ENCODE peak calls at places on chromosomes 1 and 21, in six cellular contexts. K is prostate gland, D is nephron progenitor cell, Y is cardiac fibroblast, W is MM.1S, T is esophagus squamous epithelium. R is an unnamed sample.

GRCh38 chr1:224092601-224093000 is 21.3 kb upstream of the FBXO28 start:
- DNase-seq in K (no peak), D (no peak), Y (no peak), W (no peak), T (no peak), R (no peak)

GRCh38 chr1:152533327-152533938 is 19.2 kb downstream of the CRCT1 start:
- DNase-seq in K (no peak), D (no peak), Y (peak), W (peak), T (no peak), R (no peak)

GRCh38 chr21:32826317-32827167 is 55.0 kb upstream of the PAXBP1 start:
- DNase-seq in K (peak), D (peak), Y (peak), W (peak), T (no peak), R (peak)

GRCh38 chr1:12527564-12527963 is 90.4 kb downstream of the DHRS3 start:
- DNase-seq in K (no peak), D (no peak), Y (no peak), W (no peak), T (no peak), R (no peak)

GRCh38 chr1:188762344-188762743 is 1715.3 kb downstream of the BRINP3 start:
- DNase-seq in K (no peak), D (no peak), Y (no peak), W (no peak), T (no peak), R (no peak)

GRCh38 chr21:27813750-27814149 is 846.9 kb upstream of the ADAMTS5 start:
- DNase-seq in K (no peak), D (no peak), Y (no peak), W (no peak), T (no peak), R (peak)

GRCh38 chr1:109823543-109824348 is 60.0 kb upstream of the EPS8L3 start:
- DNase-seq in K (no peak), D (peak), Y (peak), W (no peak), T (no peak), R (peak)

GRCh38 chr1:67668660-67669059 is 16.3 kb upstream of the GADD45A start:
- DNase-seq in K (no peak), D (no peak), Y (no peak), W (no peak), T (no peak), R (no peak)

GRCh38 chr1:53837924-53838653 is at the start of gene NDC1:
- DNase-seq in K (peak), D (peak), Y (peak), W (peak), T (peak), R (peak)
- TF ChIP-seq CTCF in K (no peak), D (no peak), Y (no peak), W (peak), T (peak), R (no peak)

GRCh38 chr1:9700340-9700739 is 48.8 kb downstream of the PIK3CD start:
- DNase-seq in K (no peak), D (no peak), Y (peak), W (no peak), T (no peak), R (peak)
- TF ChIP-seq CTCF in K (no peak), D (no peak), Y (no peak), W (no peak), T (no peak), R (no peak)

DNA sequence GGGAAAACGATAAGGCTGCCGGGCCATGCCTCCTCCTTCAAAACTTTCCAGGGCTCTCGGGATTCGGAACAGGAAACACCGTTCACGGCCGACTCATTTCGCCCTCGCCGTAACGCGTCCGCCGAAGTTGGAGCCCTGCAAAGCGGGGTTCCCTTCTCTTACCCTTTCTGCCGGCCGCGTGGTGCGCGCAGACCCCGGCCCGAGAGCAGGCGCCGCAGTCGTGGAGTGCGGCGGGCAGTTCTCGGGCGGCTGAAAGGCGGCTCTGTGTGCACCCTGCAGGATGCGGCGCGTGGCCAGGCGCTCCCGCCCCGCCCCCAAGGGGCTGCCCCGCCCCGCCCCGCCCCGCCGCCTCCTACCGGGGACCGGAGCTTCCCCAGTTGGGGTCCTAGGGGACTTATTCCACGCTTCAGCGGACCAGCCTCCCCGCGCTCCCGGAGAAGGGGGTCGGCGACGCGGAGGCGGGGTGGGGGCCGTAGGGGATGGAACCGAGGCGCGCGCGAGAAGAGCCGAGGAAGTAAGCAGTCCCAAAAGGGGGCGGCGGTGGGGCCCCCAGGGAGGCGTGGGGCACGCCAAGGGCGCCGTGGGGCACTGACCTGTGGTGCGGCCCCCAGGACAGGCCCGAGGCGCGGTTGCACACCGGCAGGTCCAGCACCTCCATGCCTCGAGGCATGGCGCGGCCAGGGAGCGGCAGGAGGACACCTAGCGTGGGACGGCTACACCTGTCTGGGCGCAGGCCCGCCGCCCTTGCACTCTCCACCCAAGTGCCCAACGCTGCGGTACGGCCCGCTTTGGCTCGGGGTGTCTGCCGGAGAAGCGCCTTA is at the start of gene MCOLN2:
- DNase-seq in K (no peak), D (peak), Y (no peak), W (peak), T (no peak), R (peak)
- TF ChIP-seq CTCF in K (no peak), D (no peak), Y (no peak), W (no peak), T (no peak), R (no peak)

GRCh38 chr1:41726899-41727748 is 191.6 kb downstream of the HIVEP3 start:
- DNase-seq in K (no peak), D (no peak), Y (no peak), W (peak), T (no peak), R (no peak)
- TF ChIP-seq CTCF in K (no peak), D (no peak), Y (no peak), W (peak), T (no peak), R (no peak)

DNA sequence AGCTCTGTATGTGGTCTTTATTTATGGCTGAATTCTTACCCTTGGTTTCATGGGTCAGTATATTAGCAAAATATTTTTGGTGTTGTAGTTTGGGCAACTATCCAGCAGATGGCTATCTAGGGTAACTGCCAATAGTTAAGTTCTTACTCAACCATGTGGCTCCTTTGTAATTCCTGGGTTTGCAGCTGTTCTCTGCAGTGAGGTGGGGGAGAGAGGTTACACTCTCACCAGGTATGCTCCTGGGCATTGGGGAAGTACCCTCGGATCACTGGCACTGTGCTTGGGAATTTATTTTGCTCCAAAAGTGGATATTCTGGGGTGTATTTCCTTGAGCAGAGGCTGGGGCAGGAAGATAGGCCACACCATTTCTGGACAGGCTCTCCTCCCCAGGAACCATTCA is 436.7 kb upstream of the TMPRSS15 start:
- DNase-seq in K (no peak), D (no peak), Y (no peak), W (peak), T (no peak), R (no peak)
- TF ChIP-seq CTCF in K (no peak), D (no peak), Y (peak), W (peak), T (no peak), R (no peak)

GRCh38 chr21:36706951-36707762 is 8.2 kb downstream of the SIM2 start:
- DNase-seq in K (no peak), D (no peak), Y (no peak), W (no peak), T (no peak), R (no peak)
- TF ChIP-seq CTCF in K (no peak), D (no peak), Y (no peak), W (no peak), T (no peak), R (no peak)

DNA sequence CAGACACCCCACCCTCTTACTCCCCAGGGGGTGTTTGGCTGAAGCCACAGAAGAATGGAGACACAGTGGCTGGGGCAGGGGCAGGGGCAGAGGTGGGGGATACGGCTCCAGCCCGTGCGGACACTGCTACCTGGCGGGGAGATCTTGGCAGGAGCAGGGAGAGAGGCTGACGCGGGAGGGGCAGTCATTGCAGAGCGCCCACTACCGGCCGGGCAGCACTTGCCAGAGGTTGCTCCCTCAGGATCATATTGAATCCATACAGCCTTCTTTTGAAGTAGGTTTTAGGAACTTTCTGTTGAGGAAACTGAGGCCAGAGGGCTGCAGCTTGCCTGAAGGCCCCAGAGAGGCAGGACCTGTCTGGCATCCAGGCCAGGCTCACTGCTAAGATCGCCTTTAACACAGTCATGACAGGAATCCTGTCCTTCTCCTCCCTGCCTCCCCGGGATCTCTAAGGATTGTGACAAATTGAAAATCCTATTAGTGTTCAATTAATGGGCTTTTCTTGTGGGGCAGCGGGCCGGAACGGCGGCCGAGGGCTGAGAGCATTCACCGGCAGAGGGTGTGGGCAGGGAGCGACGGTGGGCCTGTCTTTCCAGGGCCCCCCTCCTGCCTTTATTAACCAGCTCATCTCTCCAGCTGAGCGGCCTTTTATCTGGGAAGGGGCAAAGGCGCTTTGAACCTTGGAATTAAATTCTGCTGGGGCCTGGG is 65.5 kb upstream of the WNT4 start:
- DNase-seq in K (no peak), D (peak), Y (no peak), W (no peak), T (no peak), R (no peak)
- TF ChIP-seq CTCF in K (no peak), D (peak), Y (no peak), W (peak), T (peak), R (no peak)

GRCh38 chr1:176617881-176618280 is 154.9 kb downstream of the PAPPA2 start:
- DNase-seq in K (no peak), D (no peak), Y (no peak), W (no peak), T (no peak), R (no peak)

GRCh38 chr1:176609556-176610408 is 146.8 kb downstream of the PAPPA2 start:
- DNase-seq in K (no peak), D (no peak), Y (no peak), W (no peak), T (no peak), R (peak)

GRCh38 chr1:176612791-176613190 is 149.8 kb downstream of the PAPPA2 start:
- DNase-seq in K (no peak), D (no peak), Y (no peak), W (no peak), T (no peak), R (no peak)
- TF ChIP-seq CTCF in K (no peak), D (no peak), Y (no peak), W (no peak), T (no peak), R (no peak)

R was measured in foreskin fibroblast.